ENCODE peak calls at places on chromosomes 7 and 10, in ten cellular contexts. E is NCI-H1105 treated with DMSO at 0.1 percent for 48 hours, F is tibial nerve, M is heart left ventricle, S is NCI-H1694, T is EH, R is cardiac fibroblast, L is skeletal muscle cell, B is NCI-H1436, I is stomach. J is an unnamed sample.

GRCh38 chr7:111459065-111459756 is 103.1 kb downstream of the IMMP2L start:
- DNase-seq in T (no peak), R (no peak), S (no peak), I (no peak), M (no peak), F (no peak), L (no peak), E (no peak), B (no peak), J (no peak)

GRCh38 chr7:44766416-44766801 is 17.8 kb downstream of the ZMIZ2 start:
- DNase-seq in I (no peak), E (no peak), B (no peak), F (no peak), R (no peak), S (no peak), L (no peak), M (no peak), T (no peak), J (no peak)

GRCh38 chr10:42755028-42755451 is 27.6 kb upstream of the BMS1 start:
- DNase-seq in I (no peak), F (no peak), T (no peak), S (no peak), M (no peak), B (no peak), L (no peak), E (no peak), R (no peak), J (no peak)

GRCh38 chr7:138898255-138898654 is 82.9 kb downstream of the KIAA1549 start:
- DNase-seq in L (no peak), T (peak; percentile 27), R (no peak), F (no peak), M (no peak), E (no peak), I (no peak), S (no peak), B (no peak), J (peak; percentile 14)

GRCh38 chr7:106021211-106022067 is 58.4 kb downstream of the CDHR3 start:
- DNase-seq in F (no peak), T (peak; percentile 79), S (peak; percentile 51), M (no peak), B (no peak), R (no peak), I (no peak), E (no peak), L (no peak), J (peak; percentile 79)

GRCh38 chr7:117459735-117460134 is 20.1 kb upstream of the CFTR start:
- DNase-seq in I (no peak), F (no peak), S (no peak), L (no peak), T (no peak), R (peak; percentile 3), B (no peak), M (no peak), E (no peak), J (no peak)

GRCh38 chr10:78634835-78635234 is 433.9 kb upstream of the ZMIZ1 start:
- DNase-seq in L (no peak), T (peak; percentile 60), I (no peak), E (no peak), R (peak; percentile 71), M (no peak), S (no peak), F (no peak), B (no peak), J (peak; percentile 18)

GRCh38 chr7:27066148-27066547 is 29.7 kb downstream of the HOXA1 start:
- DNase-seq in L (no peak), E (no peak), R (peak; percentile 4), B (no peak), I (no peak), M (no peak), T (peak; percentile 92), S (no peak), F (no peak), J (no peak)

GRCh38 chr10:104809288-104810090 is 168.4 kb downstream of the SORCS3 start:
- DNase-seq in I (no peak), S (no peak), R (no peak), B (peak; percentile 83), L (peak; percentile 78), E (peak; percentile 90), M (no peak), F (no peak), T (no peak), J (no peak)

GRCh38 chr7:25619963-25620799 is 391.9 kb upstream of the NPVF start:
- DNase-seq in B (no peak), T (no peak), M (no peak), E (no peak), F (no peak), L (no peak), I (peak; percentile 31), R (peak; percentile 49), S (peak; percentile 25), J (peak; percentile 90)

GRCh38 chr7:92973964-92974363 is 137.6 kb upstream of the CDK6 start:
- DNase-seq in T (peak; percentile 20), M (no peak), L (no peak), B (no peak), R (no peak), E (no peak), S (no peak), I (no peak), F (no peak), J (peak; percentile 19)

GRCh38 chr10:59580257-59580863 is 129.3 kb downstream of the SLC16A9 start:
- DNase-seq in M (no peak), B (no peak), T (peak; percentile 17), E (peak; percentile 34), I (no peak), R (peak; percentile 79), F (no peak), L (peak; percentile 13), S (peak; percentile 25), J (peak; percentile 73)

GRCh38 chr7:40356312-40356711 is 221.5 kb downstream of the SUGCT start:
- DNase-seq in M (no peak), F (no peak), L (no peak), B (no peak), E (no peak), I (no peak), R (no peak), S (no peak), T (peak; percentile 30), J (no peak)

GRCh38 chr10:117004627-117005453 is at the start of gene SHTN1:
- DNase-seq in R (peak; percentile 57), S (peak; percentile 18), F (peak; percentile 16), T (peak; percentile 68), M (peak; percentile 57), B (peak; percentile 87), I (peak; percentile 94), L (no peak), E (peak; percentile 63), J (peak; percentile 54)

J was measured in choroid plexus epithelial cell.